ENCODE peak calls at places on chromosomes 11 and 22, in seven cellular contexts. B, G, O, W, F, E and P are unnamed samples.

GRCh38 chr11:102279641-102280170 is 37.6 kb upstream of the BIRC3 start:
- DNase-seq in G (peak; percentile 30), B (no peak), E (no peak), F (no peak), O (peak; percentile 39), W (no peak), P (no peak)

GRCh38 chr11:210803-211180 is 3.3 kb downstream of the RIC8A start:
- DNase-seq in O (no peak), W (no peak), G (peak; percentile 17), E (no peak), F (peak; percentile 38), B (no peak), P (no peak)

GRCh38 chr11:10263929-10264328 is 30.1 kb downstream of the SBF2 start:
- DNase-seq in F (no peak), B (no peak), G (no peak), O (no peak), W (peak; percentile 10), E (no peak), P (no peak)

GRCh38 chr11:12744831-12745502 is 70.7 kb downstream of the TEAD1 start:
- DNase-seq in O (no peak), G (no peak), B (peak; percentile 29), E (no peak), W (no peak), F (peak; percentile 48), P (peak; percentile 19)

GRCh38 chr11:125892071-125892470 is 4.6 kb downstream of the HYLS1 start:
- DNase-seq in O (no peak), E (no peak), F (no peak), G (no peak), W (no peak), B (no peak), P (no peak)

GRCh38 chr11:2831826-2832717 is 53.5 kb downstream of the CDKN1C start:
- DNase-seq in B (peak; percentile 9), E (no peak), F (no peak), O (no peak), G (no peak), W (no peak), P (no peak)

GRCh38 chr22:39532215-39533071 is at the start of gene RPS19BP1:
- DNase-seq in B (peak; percentile 98), E (peak; percentile 100), F (peak; percentile 99), W (peak; percentile 99), O (peak; percentile 100), G (peak; percentile 100), P (peak; percentile 99)

GRCh38 chr11:84720706-84721402 is 906.3 kb downstream of the DLG2 start:
- DNase-seq in W (no peak), F (no peak), E (peak; percentile 63), O (peak; percentile 12), G (peak; percentile 30), B (peak; percentile 27), P (no peak)

GRCh38 chr11:111429066-111429506 is 50.0 kb upstream of the POU2AF1 start:
- DNase-seq in O (peak; percentile 77), B (no peak), G (peak; percentile 84), F (peak; percentile 75), E (peak; percentile 57), W (no peak), P (peak; percentile 51)

GRCh38 chr11:95108671-95109551 is 19.3 kb downstream of the ENDOD1 start:
- DNase-seq in W (no peak), G (no peak), O (no peak), B (no peak), E (no peak), F (no peak), P (peak; percentile 23)

GRCh38 chr11:119388103-119388502 is 6.6 kb upstream of the USP2 start:
- DNase-seq in B (no peak), G (no peak), E (no peak), W (no peak), O (no peak), F (no peak), P (no peak)

GRCh38 chr11:75352417-75353206 is 1.2 kb upstream of the ARRB1 start:
- DNase-seq in F (no peak), O (peak; percentile 72), E (no peak), W (no peak), B (peak; percentile 64), G (no peak), P (no peak)

GRCh38 chr11:102989379-102990047 is 34.0 kb upstream of the MMP13 start:
- DNase-seq in F (no peak), G (no peak), O (no peak), B (no peak), E (no peak), W (no peak), P (no peak)

GRCh38 chr11:60916669-60917206 is 2.8 kb downstream of the TMEM109 start:
- DNase-seq in E (no peak), O (no peak), W (no peak), F (no peak), G (no peak), B (no peak), P (no peak)

GRCh38 chr11:92423133-92423532 is 198.5 kb downstream of the FAT3 start:
- DNase-seq in F (no peak), G (no peak), W (no peak), B (no peak), O (no peak), E (no peak), P (no peak)

GRCh38 chr11:128341280-128341679 is 246.1 kb downstream of the ETS1 start:
- DNase-seq in F (no peak), B (no peak), E (no peak), W (no peak), O (no peak), G (no peak), P (no peak)

GRCh38 chr22:27668828-27669797 is 132.4 kb downstream of the MN1 start:
- DNase-seq in F (no peak), G (no peak), B (peak; percentile 78), W (no peak), E (peak; percentile 48), O (peak; percentile 56), P (peak; percentile 42)

GRCh38 chr11:86460461-86461404 is 86.0 kb downstream of the CCDC81 start:
- DNase-seq in W (no peak), O (no peak), G (no peak), F (no peak), B (no peak), E (no peak), P (no peak)

GRCh38 chr11:73463359-73463758 is 87.2 kb downstream of the RELT start:
- DNase-seq in G (no peak), B (no peak), W (peak; percentile 16), O (no peak), F (no peak), E (no peak), P (no peak)

GRCh38 chr11:34855754-34856095 is 60.5 kb downstream of the APIP start:
- DNase-seq in O (no peak), F (no peak), E (no peak), B (no peak), G (no peak), W (no peak), P (no peak)

GRCh38 chr22:31938258-31938657 is 6.1 kb upstream of the YWHAH start:
- DNase-seq in O (no peak), W (no peak), F (no peak), E (no peak), G (no peak), B (no peak), P (no peak)

GRCh38 chr11:73218106-73218829 is at the start of gene P2RY2:
- DNase-seq in B (peak; percentile 86), G (peak; percentile 52), F (peak; percentile 96), W (no peak), E (peak; percentile 81), O (peak; percentile 91), P (peak; percentile 76)

GRCh38 chr22:45602824-45603301 is 68.8 kb upstream of the ATXN10 start:
- DNase-seq in F (no peak), W (no peak), O (no peak), G (no peak), B (no peak), E (peak; percentile 94), P (peak; percentile 95)

GRCh38 chr11:118619444-118620205 is 12.2 kb downstream of the PHLDB1 start:
- DNase-seq in O (no peak), B (no peak), F (no peak), G (peak; percentile 56), W (peak; percentile 89), E (no peak), P (peak; percentile 58)

GRCh38 chr11:95727630-95728029 is 62.0 kb downstream of the FAM76B start:
- DNase-seq in F (no peak), E (no peak), O (no peak), G (no peak), W (no peak), B (no peak), P (no peak)

GRCh38 chr11:60970890-60971289 is 590 bp upstream of the CD6 start:
- DNase-seq in F (no peak), B (no peak), W (no peak), G (no peak), O (no peak), E (no peak), P (no peak)

GRCh38 chr22:45651931-45652528 is 19.6 kb upstream of the ATXN10 start:
- DNase-seq in W (no peak), G (no peak), O (no peak), B (no peak), F (no peak), E (no peak), P (no peak)

GRCh38 chr11:45414082-45414481 is 127.9 kb upstream of the SYT13 start:
- DNase-seq in F (no peak), E (no peak), W (no peak), O (no peak), G (no peak), B (no peak), P (no peak)

DNA sequence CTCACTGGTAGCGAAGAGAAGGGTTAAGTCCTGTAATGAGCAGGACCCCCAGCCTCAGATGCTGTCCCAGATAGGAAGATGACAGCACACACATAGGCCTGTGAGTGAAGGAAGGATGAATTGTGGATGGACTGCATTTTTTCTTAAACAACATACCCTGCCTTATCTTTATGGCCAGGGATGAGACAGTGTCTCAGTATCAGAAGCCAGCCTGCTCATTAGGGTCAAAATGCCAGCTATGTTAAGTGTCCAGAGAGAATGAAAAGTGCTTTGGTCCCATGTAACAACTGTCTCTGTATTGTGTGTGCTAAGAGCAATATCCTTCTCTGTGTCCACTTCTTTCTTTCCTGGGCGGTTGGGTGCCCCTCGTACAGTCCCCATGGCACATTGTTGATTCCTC is 30.2 kb downstream of the PPFIBP2 start:
- DNase-seq in B (no peak), E (no peak), W (no peak), O (no peak), F (no peak), G (no peak), P (no peak)
- TF ChIP-seq CTCF in B (no peak), E (no peak), W (no peak), O (no peak), F (no peak), G (no peak), P (no peak)

GRCh38 chr11:66676931-66677598 is 622 bp downstream of the RBM4B start:
- DNase-seq in W (no peak), E (no peak), B (no peak), O (no peak), F (no peak), G (no peak), P (no peak)
- H3K27me3 ChIP-seq in W (no peaks in the 10 kb centered on the region), E (no peaks in the 10 kb centered on the region), B (no peaks in the 10 kb centered on the region), O (no peaks in the 10 kb centered on the region), F (no peaks in the 10 kb centered on the region), G (no peaks in the 10 kb centered on the region), P (no peaks in the 10 kb centered on the region)

GRCh38 chr11:70378506-70379134 is 19.7 kb upstream of the CTTN start:
- DNase-seq in W (no peak), F (no peak), G (no peak), B (no peak), E (no peak), O (no peak), P (no peak)
- TF ChIP-seq CTCF in W (no peak), F (no peak), G (no peak), B (no peak), E (peak; percentile 54), O (no peak), P (peak; percentile 5)

GRCh38 chr22:19757985-19758895 is 2.3 kb upstream of the TBX1 start:
- DNase-seq in E (peak; percentile 52), B (no peak), O (no peak), G (no peak), W (no peak), F (no peak), P (no peak)
- H3K27me3 ChIP-seq in E (peaks cover 85% of the 10 kb centered on the region), B (peaks cover 73% of the 10 kb centered on the region), O (peaks cover 94% of the 10 kb centered on the region), G (peaks cover 8% of the 10 kb centered on the region), W (peaks cover 93% of the 10 kb centered on the region), F (no peaks in the 10 kb centered on the region), P (peaks cover 93% of the 10 kb centered on the region)